ENCODE peak calls at places on chromosomes 16 and 17, in four cellular contexts. L is myocyte, U is OCI-LY7, D is ovary. X is an unnamed sample.

GRCh38 chr16:70522216-70523000 is 946 bp downstream of the COG4 start:
- DNase-seq in L (no peak), U (peak; percentile 51), D (no peak), X (no peak)

GRCh38 chr17:57983446-57983845 is 4.6 kb downstream of the VEZF1 start:
- DNase-seq in L (no peak), U (no peak), D (no peak), X (peak; percentile 51)

GRCh38 chr16:974606-975312 is 4.0 kb upstream of the LMF1 start:
- DNase-seq in L (peak; percentile 98), U (peak; percentile 45), D (no peak), X (peak; percentile 94)

GRCh38 chr17:40535924-40536717 is 29.2 kb downstream of the CCR7 start:
- DNase-seq in L (no peak), U (no peak), D (peak; percentile 61), X (no peak)

GRCh38 chr17:55513885-55514590 is 2.8 kb upstream of the SMIM36 start:
- DNase-seq in L (peak; percentile 84), U (peak; percentile 83), D (peak; percentile 65), X (peak; percentile 63)

GRCh38 chr16:2846511-2847310 is 11.3 kb downstream of the PRSS22 start:
- DNase-seq in L (no peak), U (no peak), D (no peak), X (peak; percentile 63)

GRCh38 chr16:4465977-4466779 is 8.2 kb downstream of the NMRAL1 start:
- DNase-seq in L (no peak), U (no peak), D (no peak), X (no peak)

GRCh38 chr17:76528156-76528527 is 9.4 kb downstream of the CYGB start:
- DNase-seq in L (no peak), U (peak; percentile 93), D (peak; percentile 64), X (no peak)

GRCh38 chr16:73433493-73434307 is 385.8 kb upstream of the ZFHX3 start:
- DNase-seq in L (no peak), U (no peak), D (no peak), X (no peak)

GRCh38 chr17:69492410-69493071 is 78.0 kb downstream of the MAP2K6 start:
- DNase-seq in L (peak; percentile 46), U (no peak), D (no peak), X (peak; percentile 53)

GRCh38 chr17:73952136-73952497 is 251.4 kb upstream of the RPL38 start:
- DNase-seq in L (no peak), U (no peak), D (no peak), X (no peak)

GRCh38 chr17:39753514-39754160 is 15.9 kb downstream of the GRB7 start:
- DNase-seq in L (no peak), U (peak; percentile 78), D (peak; percentile 31), X (no peak)

GRCh38 chr17:65183736-65184135 is 46.6 kb downstream of the RGS9 start:
- DNase-seq in L (peak; percentile 56), U (no peak), D (no peak), X (peak; percentile 60)

GRCh38 chr17:27974045-27974436 is 68.4 kb upstream of the NLK start:
- DNase-seq in L (no peak), U (no peak), D (no peak), X (no peak)

GRCh38 chr16:15775209-15775608 is 81.6 kb downstream of the MYH11 start:
- DNase-seq in L (no peak), U (peak; percentile 26), D (no peak), X (peak; percentile 36)

GRCh38 chr17:75400326-75400939 is 5.0 kb downstream of the GRB2 start:
- DNase-seq in L (no peak), U (no peak), D (no peak), X (no peak)

GRCh38 chr17:83079766-83080616 is 582 bp downstream of the METRNL start:
- DNase-seq in L (no peak), U (peak; percentile 41), D (no peak), X (no peak)

GRCh38 chr16:63461248-63461841 is 1425.1 kb upstream of the CDH8 start:
- DNase-seq in L (peak; percentile 21), U (peak; percentile 45), D (peak; percentile 18), X (peak; percentile 0)

GRCh38 chr17:3916013-3916696 is at the start of gene P2RX1:
- DNase-seq in L (no peak), U (peak; percentile 43), D (no peak), X (no peak)

GRCh38 chr16:10859650-10860049 is 17.4 kb upstream of the CIITA start:
- DNase-seq in L (no peak), U (no peak), D (no peak), X (no peak)

GRCh38 chr17:43092891-43093290 is 32.3 kb downstream of the BRCA1 start:
- DNase-seq in L (peak; percentile 45), U (no peak), D (no peak), X (peak; percentile 66)

GRCh38 chr16:79264237-79265104 is 336.1 kb downstream of the MAF start:
- DNase-seq in L (no peak), U (no peak), D (no peak), X (no peak)

GRCh38 chr16:11183951-11184350 is 72.1 kb downstream of the SOCS1 start:
- DNase-seq in L (no peak), U (no peak), D (no peak), X (no peak)

GRCh38 chr17:17514993-17515920 is 19.1 kb upstream of the RASD1 start:
- DNase-seq in L (no peak), U (no peak), D (no peak), X (no peak)

X was measured in LHCN-M2.